ENCODE peak calls at places on chromosomes 5 and 9, in ten cellular contexts. P, S, W, U, T, K, E, O, Y and L are unnamed samples.

GRCh38 chr5:74725331-74725730 is 40.3 kb downstream of the HEXB start:
- DNase-seq in O (no peak), Y (no peak), E (no peak), S (no peak), T (no peak), K (no peak), W (no peak), P (no peak), U (no peak), L (no peak)

GRCh38 chr9:118640836-118641557 is 728.2 kb downstream of the BRINP1 start:
- DNase-seq in S (no peak), Y (peak), W (no peak), O (no peak), E (no peak), P (peak), T (no peak), U (no peak), K (no peak), L (no peak)

GRCh38 chr9:76996700-76997099 is 22.8 kb upstream of the FOXB2 start:
- DNase-seq in U (peak), K (peak), O (no peak), T (no peak), S (peak), Y (peak), W (peak), E (no peak), P (peak), L (peak)

GRCh38 chr5:55634204-55634785 is 77.8 kb downstream of the SLC38A9 start:
- DNase-seq in T (no peak), K (no peak), U (no peak), E (no peak), P (peak), O (no peak), Y (peak), S (no peak), W (no peak), L (no peak)

GRCh38 chr5:113212244-113212920 is 222.4 kb downstream of the TSSK1B start:
- DNase-seq in U (no peak), S (no peak), T (no peak), P (peak), Y (peak), E (no peak), W (no peak), O (no peak), K (no peak), L (no peak)

GRCh38 chr9:91428927-91429351 is 5.3 kb upstream of the NFIL3 start:
- DNase-seq in T (no peak), P (peak), U (no peak), K (no peak), O (no peak), Y (no peak), E (no peak), W (no peak), S (no peak), L (peak)

GRCh38 chr9:107691649-107692048 is 202.1 kb upstream of the KLF4 start:
- DNase-seq in T (no peak), O (no peak), P (no peak), K (no peak), U (no peak), E (no peak), W (no peak), Y (no peak), S (no peak), L (no peak)

GRCh38 chr5:36537729-36538128 is 68.7 kb upstream of the SLC1A3 start:
- DNase-seq in E (no peak), Y (no peak), W (no peak), K (no peak), S (no peak), T (no peak), P (no peak), U (no peak), O (no peak), L (no peak)

GRCh38 chr9:87503970-87504369 is 6.3 kb downstream of the DAPK1 start:
- DNase-seq in S (no peak), U (no peak), P (no peak), T (no peak), Y (no peak), O (no peak), E (no peak), W (no peak), K (no peak), L (no peak)